ENCODE peak calls at places on chromosomes 1 and 21, in four cellular contexts. One of them, this sample, is unnamed. For H3K36me3, the result is how much of the 10 kb centered on the place peaks cover.

GRCh38 chr21:21384977-21385376 is 386.8 kb downstream of the NCAM2 start:
- DNase-seq in lung: no peak
- DNase-seq in iPS DF 6.9: no peak
- DNase-seq in sigmoid colon: no peak
- DNase-seq in this sample: no peak

GRCh38 chr1:38567401-38567800 is 292.2 kb downstream of the RRAGC start:
- DNase-seq in lung: no peak
- DNase-seq in iPS DF 6.9: no peak
- DNase-seq in sigmoid colon: no peak
- DNase-seq in this sample: no peak

GRCh38 chr1:52352690-52353089 is 13.3 kb downstream of the CC2D1B start:
- DNase-seq in lung: no peak
- DNase-seq in iPS DF 6.9: no peak
- DNase-seq in sigmoid colon: no peak
- DNase-seq in this sample: no peak

GRCh38 chr1:12124693-12125421 is 41.9 kb upstream of the TNFRSF1B start:
- DNase-seq in lung: peak
- DNase-seq in iPS DF 6.9: peak
- DNase-seq in sigmoid colon: peak
- DNase-seq in this sample: peak

GRCh38 chr1:109191377-109191776 is 22.3 kb upstream of the SARS1 start:
- DNase-seq in lung: no peak
- DNase-seq in iPS DF 6.9: no peak
- DNase-seq in sigmoid colon: no peak
- DNase-seq in this sample: no peak

GRCh38 chr1:201739492-201740085 is 89.4 kb upstream of the IPO9 start:
- DNase-seq in lung: peak
- DNase-seq in iPS DF 6.9: no peak
- DNase-seq in sigmoid colon: peak
- DNase-seq in this sample: peak

GRCh38 chr1:192724670-192725069 is 84.2 kb upstream of the RGS2 start:
- DNase-seq in lung: no peak
- DNase-seq in iPS DF 6.9: no peak
- DNase-seq in sigmoid colon: no peak
- DNase-seq in this sample: no peak

GRCh38 chr1:16009030-16009460 is 5.0 kb downstream of the SRARP start:
- DNase-seq in lung: peak
- DNase-seq in iPS DF 6.9: no peak
- DNase-seq in sigmoid colon: peak
- DNase-seq in this sample: peak

GRCh38 chr1:25126568-25126967 is 105.7 kb downstream of the SYF2 start:
- DNase-seq in lung: no peak
- DNase-seq in iPS DF 6.9: no peak
- DNase-seq in sigmoid colon: no peak
- DNase-seq in this sample: no peak

GRCh38 chr1:96072021-96072420 is 649.6 kb upstream of the PTBP2 start:
- DNase-seq in lung: no peak
- DNase-seq in iPS DF 6.9: no peak
- DNase-seq in sigmoid colon: no peak
- DNase-seq in this sample: no peak

GRCh38 chr1:119139393-119139792 is 1.1 kb downstream of the WARS2 start:
- DNase-seq in lung: no peak
- DNase-seq in iPS DF 6.9: no peak
- DNase-seq in sigmoid colon: no peak
- DNase-seq in this sample: no peak

GRCh38 chr1:98177751-98178150 is 256.9 kb upstream of the DPYD start:
- DNase-seq in lung: no peak
- DNase-seq in iPS DF 6.9: no peak
- DNase-seq in sigmoid colon: no peak
- DNase-seq in this sample: no peak

GRCh38 chr1:236862615-236863211 is 67.6 kb downstream of the MTR start:
- DNase-seq in lung: no peak
- DNase-seq in iPS DF 6.9: no peak
- DNase-seq in sigmoid colon: no peak
- DNase-seq in this sample: no peak

GRCh38 chr1:21933397-21934248 is 3.5 kb downstream of the HSPG2 start:
- DNase-seq in lung: peak
- DNase-seq in iPS DF 6.9: no peak
- DNase-seq in sigmoid colon: peak
- DNase-seq in this sample: peak

GRCh38 chr1:2049517-2050481 is at the start of gene PRKCZ:
- DNase-seq in lung: peak
- DNase-seq in iPS DF 6.9: peak
- DNase-seq in sigmoid colon: peak
- DNase-seq in this sample: peak

DNA sequence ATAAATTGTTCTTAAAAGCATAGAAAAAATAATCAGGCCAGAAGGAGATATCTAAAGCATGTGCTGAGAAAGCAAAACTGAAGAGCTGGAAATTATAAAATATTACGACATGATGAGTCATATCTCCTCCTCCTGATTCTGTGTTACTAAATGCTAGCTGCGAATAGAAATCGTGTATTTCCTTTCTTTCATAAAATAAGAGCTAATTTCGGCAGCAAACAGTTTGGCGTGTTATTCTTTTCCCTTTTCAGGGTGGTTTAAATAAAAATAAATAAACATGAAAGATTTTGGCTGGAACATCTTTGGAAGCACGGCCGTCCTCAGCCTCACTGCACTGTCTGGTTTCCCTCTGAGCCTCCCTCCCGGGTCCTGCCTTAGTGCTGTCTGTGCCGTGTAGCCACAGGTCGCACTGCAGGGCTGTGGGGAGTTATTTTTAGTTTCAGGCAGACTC is 56.0 kb downstream of the ADARB1 start:
- DNase-seq in lung: no peak
- DNase-seq in iPS DF 6.9: no peak
- DNase-seq in sigmoid colon: peak
- DNase-seq in this sample: no peak
- H3K27ac ChIP-seq in lung: peak
- H3K27ac ChIP-seq in iPS DF 6.9: no peak
- H3K27ac ChIP-seq in sigmoid colon: peak
- H3K27ac ChIP-seq in this sample: peak

GRCh38 chr1:36352910-36353878 is 29.7 kb upstream of the EVA1B start:
- DNase-seq in lung: no peak
- DNase-seq in iPS DF 6.9: no peak
- DNase-seq in sigmoid colon: no peak
- DNase-seq in this sample: no peak
- H3K36me3 ChIP-seq in lung: under half
- H3K36me3 ChIP-seq in iPS DF 6.9: under half
- H3K36me3 ChIP-seq in sigmoid colon: under half
- H3K36me3 ChIP-seq in this sample: under half

GRCh38 chr21:46066843-46067331 is 31.0 kb upstream of the COL6A2 start:
- DNase-seq in lung: peak
- DNase-seq in iPS DF 6.9: no peak
- DNase-seq in sigmoid colon: peak
- DNase-seq in this sample: no peak

GRCh38 chr21:46065215-46065992 is 32.5 kb upstream of the COL6A2 start:
- DNase-seq in lung: peak
- DNase-seq in iPS DF 6.9: no peak
- DNase-seq in sigmoid colon: peak
- DNase-seq in this sample: peak

GRCh38 chr21:46064870-46065214 is 33.1 kb upstream of the COL6A2 start:
- DNase-seq in lung: peak
- DNase-seq in iPS DF 6.9: no peak
- DNase-seq in sigmoid colon: no peak
- DNase-seq in this sample: no peak

GRCh38 chr21:46067505-46068201 is 30.3 kb upstream of the COL6A2 start:
- DNase-seq in lung: no peak
- DNase-seq in iPS DF 6.9: no peak
- DNase-seq in sigmoid colon: peak
- DNase-seq in this sample: no peak

DNA sequence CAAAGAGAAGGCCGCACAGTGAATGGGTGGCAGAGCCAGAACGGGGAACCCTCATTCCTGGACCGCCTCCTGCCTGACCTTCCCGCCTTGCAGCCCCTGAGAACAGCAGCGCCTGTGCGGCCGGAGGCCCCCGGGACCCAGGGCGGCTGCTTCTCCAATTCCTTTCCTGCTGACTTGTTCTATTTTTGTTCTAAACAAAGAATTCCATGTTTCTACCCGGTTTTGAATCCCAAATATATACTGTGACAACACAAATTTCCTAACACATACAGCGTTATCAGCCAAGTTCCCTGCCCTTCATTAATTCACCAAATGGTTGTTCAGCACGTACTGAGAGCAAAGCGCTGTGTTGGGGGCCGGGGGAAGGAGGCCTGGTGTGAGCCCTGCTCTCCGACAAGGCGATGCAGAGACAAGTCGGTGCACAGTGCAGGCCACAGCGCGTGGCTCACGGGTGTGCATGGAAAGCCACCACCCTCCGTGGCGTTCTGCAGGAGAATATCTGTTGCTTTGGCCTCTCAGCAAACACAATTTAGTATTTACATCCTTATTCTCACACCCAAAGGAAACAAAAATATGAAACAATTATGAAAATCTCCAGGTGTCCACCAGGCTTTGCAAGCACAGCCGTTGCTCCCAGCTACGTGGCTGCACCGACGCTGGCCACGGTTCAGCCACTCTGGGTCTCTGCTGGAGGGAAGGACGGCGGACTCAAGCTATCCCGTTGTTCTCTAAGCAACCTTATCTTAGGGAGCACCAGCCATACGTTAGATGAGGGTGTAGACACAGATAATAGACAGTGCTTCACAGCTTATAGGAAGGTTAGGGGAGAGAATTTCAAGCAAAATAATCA is 31.7 kb upstream of the COL6A2 start:
- DNase-seq in lung: peak
- DNase-seq in iPS DF 6.9: no peak
- DNase-seq in sigmoid colon: peak
- DNase-seq in this sample: no peak
- H3K4me3 ChIP-seq in lung: no peak
- H3K4me3 ChIP-seq in iPS DF 6.9: no peak
- H3K4me3 ChIP-seq in sigmoid colon: no peak
- H3K4me3 ChIP-seq in this sample: no peak

DNA sequence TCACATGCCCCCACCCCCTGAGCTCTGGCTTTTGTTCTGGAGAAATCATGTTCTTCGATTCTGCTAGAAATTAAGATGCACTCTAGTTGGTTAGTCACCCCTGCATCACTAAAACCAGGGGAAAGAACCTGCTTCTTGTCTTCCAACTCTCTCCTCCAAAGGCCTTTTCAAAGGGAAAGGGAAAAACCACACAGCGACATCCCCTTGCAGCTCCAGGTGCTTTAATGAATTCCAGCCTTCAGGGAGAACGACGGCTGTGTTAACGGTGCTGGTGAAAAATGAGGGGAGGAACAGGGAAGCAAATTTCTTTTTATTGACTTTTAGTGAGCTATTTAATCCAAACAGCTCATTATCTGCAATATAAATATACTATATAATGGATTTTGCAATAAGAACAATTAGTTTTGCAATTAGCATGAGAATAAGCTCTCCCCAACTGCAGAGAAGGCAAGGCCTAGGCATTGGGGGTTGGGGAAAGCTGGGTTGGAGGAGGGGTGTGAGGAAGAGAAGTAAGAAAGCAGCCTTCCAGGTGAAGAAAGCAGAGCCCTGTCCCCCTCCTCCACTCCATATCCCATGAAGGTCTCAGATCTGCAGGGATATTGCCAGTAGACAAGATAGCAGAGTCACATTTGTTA is 159.0 kb upstream of the ZC3H12A start:
- DNase-seq in lung: no peak
- DNase-seq in iPS DF 6.9: peak
- DNase-seq in sigmoid colon: no peak
- DNase-seq in this sample: no peak
- H3K27ac ChIP-seq in lung: no peak
- H3K27ac ChIP-seq in iPS DF 6.9: no peak
- H3K27ac ChIP-seq in sigmoid colon: no peak
- H3K27ac ChIP-seq in this sample: no peak

DNA sequence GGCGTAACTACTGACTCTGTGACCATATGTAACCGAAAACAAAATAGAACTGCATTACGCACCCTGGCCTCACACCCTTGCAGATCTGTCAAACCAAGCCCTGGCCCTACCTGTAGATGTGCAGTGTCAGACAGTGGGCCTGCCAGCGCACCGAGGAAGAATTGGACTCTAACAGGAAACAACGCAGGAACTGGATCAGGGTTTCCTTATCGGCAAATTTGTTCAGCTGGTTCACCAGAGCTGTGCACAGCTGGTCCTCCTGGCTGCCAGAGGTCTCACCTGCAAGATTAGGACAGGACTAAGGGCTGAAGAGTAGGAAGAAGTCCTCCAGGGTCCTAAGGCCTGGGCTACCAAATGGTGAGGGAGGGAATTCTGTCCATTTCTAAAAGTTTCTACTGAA is 90.0 kb downstream of the UBR4 start:
- DNase-seq in lung: no peak
- DNase-seq in iPS DF 6.9: no peak
- DNase-seq in sigmoid colon: no peak
- DNase-seq in this sample: no peak
- H3K36me3 ChIP-seq in lung: half or more
- H3K36me3 ChIP-seq in iPS DF 6.9: half or more
- H3K36me3 ChIP-seq in sigmoid colon: half or more
- H3K36me3 ChIP-seq in this sample: half or more

DNA sequence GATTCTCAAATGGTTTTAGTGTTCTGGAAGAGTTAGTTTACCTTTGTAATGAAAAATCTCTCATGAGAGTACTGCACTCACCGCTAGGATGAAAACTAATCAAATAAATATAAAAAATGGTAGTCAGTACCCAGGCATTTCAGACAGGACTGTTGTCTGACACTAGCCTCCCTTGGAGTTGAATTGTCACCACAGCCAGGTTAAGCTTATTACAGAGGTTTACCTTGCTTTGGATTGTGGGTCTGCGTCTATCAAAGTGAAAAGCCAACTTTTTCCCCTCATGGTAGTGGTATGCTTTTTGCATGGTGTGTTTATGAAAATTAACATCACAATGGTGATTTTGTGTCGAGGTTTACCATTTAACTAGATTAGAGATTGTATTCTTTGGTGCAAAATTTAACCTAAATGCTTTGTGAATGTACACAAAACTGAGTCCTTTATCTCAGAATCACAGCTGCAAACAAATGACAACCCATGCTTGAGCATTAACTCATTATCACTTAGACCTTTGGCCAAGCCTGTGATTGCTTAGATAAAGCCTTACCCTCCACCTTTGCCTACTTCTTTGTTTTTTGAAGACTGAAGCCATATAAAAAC is 20.1 kb downstream of the RAP1A start:
- DNase-seq in lung: no peak
- DNase-seq in iPS DF 6.9: no peak
- DNase-seq in sigmoid colon: no peak
- DNase-seq in this sample: no peak
- H3K4me3 ChIP-seq in lung: no peak
- H3K4me3 ChIP-seq in iPS DF 6.9: no peak
- H3K4me3 ChIP-seq in sigmoid colon: no peak
- H3K4me3 ChIP-seq in this sample: no peak

GRCh38 chr1:155277070-155277895 is at the start of gene HCN3:
- DNase-seq in lung: peak
- DNase-seq in iPS DF 6.9: peak
- DNase-seq in sigmoid colon: peak
- DNase-seq in this sample: peak
- H3K27ac ChIP-seq in lung: no peak
- H3K27ac ChIP-seq in iPS DF 6.9: no peak
- H3K27ac ChIP-seq in sigmoid colon: peak
- H3K27ac ChIP-seq in this sample: peak

DNA sequence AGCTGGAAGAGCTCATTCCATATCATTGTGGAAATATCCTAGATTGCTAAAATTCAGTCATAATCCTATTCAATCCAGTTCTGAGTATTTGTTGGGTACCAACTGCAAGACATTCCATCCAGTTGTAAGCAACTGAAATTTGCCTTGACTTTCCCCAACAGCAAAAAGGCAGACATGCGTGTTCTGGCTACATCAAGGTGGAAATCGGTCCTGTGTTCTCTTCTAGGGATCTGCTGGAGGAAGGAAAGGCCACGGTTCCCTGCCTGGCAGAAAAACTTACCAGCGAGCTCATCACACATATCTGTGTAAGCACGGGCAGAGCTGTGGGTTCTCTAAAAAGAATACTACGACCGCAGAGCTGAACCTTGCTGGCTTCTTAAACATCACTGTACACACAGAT is 17.5 kb downstream of the MX1 start:
- DNase-seq in lung: no peak
- DNase-seq in iPS DF 6.9: no peak
- DNase-seq in sigmoid colon: no peak
- DNase-seq in this sample: no peak
- H3K36me3 ChIP-seq in lung: half or more
- H3K36me3 ChIP-seq in iPS DF 6.9: under half
- H3K36me3 ChIP-seq in sigmoid colon: under half
- H3K36me3 ChIP-seq in this sample: under half